ENCODE peak calls at places on chromosome 6, in five cellular contexts. V is H9, J is H1, Y is trophoblast cell, S is neuronal stem cell. E is an unnamed sample.

GRCh38 chr6:131060311-131060710 is 2.7 kb downstream of the EPB41L2 start:
- DNase-seq in V (no peak), J (no peak), Y (no peak), S (no peak), E (peak)

GRCh38 chr6:14542670-14543366 is 425.2 kb downstream of the CD83 start:
- DNase-seq in V (no peak), J (no peak), Y (no peak), S (no peak), E (peak)

GRCh38 chr6:133435065-133435728 is 194.0 kb downstream of the EYA4 start:
- DNase-seq in V (no peak), J (no peak), Y (no peak), S (no peak), E (peak)

GRCh38 chr6:4776967-4777925 is 1.0 kb downstream of the CDYL start:
- DNase-seq in V (no peak), J (no peak), Y (peak), S (no peak), E (peak)

GRCh38 chr6:43979525-43979924 is 147.7 kb downstream of the MRPL14 start:
- DNase-seq in V (no peak), J (no peak), Y (no peak), S (no peak), E (no peak)

GRCh38 chr6:158143700-158144099 is 24.4 kb downstream of the SERAC1 start:
- DNase-seq in V (peak), J (no peak), Y (no peak), S (no peak), E (no peak)

GRCh38 chr6:27312146-27312949 is at the start of gene POM121L2:
- DNase-seq in V (peak), J (no peak), Y (peak), S (no peak), E (peak)

GRCh38 chr6:162728177-162728571 is 400 bp downstream of the PACRG start:
- DNase-seq in V (no peak), J (no peak), Y (no peak), S (no peak), E (no peak)

GRCh38 chr6:2127484-2127911 is 117.9 kb downstream of the GMDS start:
- DNase-seq in V (no peak), J (no peak), Y (no peak), S (no peak), E (no peak)

GRCh38 chr6:4849628-4850027 is 73.4 kb downstream of the CDYL start:
- DNase-seq in V (no peak), J (no peak), Y (no peak), S (no peak), E (no peak)

GRCh38 chr6:99467509-99468106 is 42.5 kb upstream of the PNISR start:
- DNase-seq in V (no peak), J (no peak), Y (peak), S (peak), E (peak)

GRCh38 chr6:97437087-97437486 is 154.1 kb upstream of the MMS22L start:
- DNase-seq in V (no peak), J (no peak), Y (peak), S (no peak), E (peak)

GRCh38 chr6:151679081-151679480 is 128.4 kb upstream of the ESR1 start:
- DNase-seq in V (no peak), J (no peak), Y (peak), S (no peak), E (no peak)

GRCh38 chr6:55617272-55617671 is 38.3 kb upstream of the HMGCLL1 start:
- DNase-seq in V (peak), J (no peak), Y (peak), S (no peak), E (peak)

GRCh38 chr6:99334526-99335127 is 14.8 kb downstream of the FAXC start:
- DNase-seq in V (peak), J (no peak), Y (peak), S (no peak), E (peak)

GRCh38 chr6:161245363-161245762 is 28.5 kb downstream of the AGPAT4 start:
- DNase-seq in V (no peak), J (no peak), Y (no peak), S (no peak), E (no peak)

GRCh38 chr6:129679758-129680157 is 30.2 kb downstream of the ARHGAP18 start:
- DNase-seq in V (no peak), J (no peak), Y (peak), S (no peak), E (no peak)

GRCh38 chr6:45759134-45759849 is 256.4 kb downstream of the CLIC5 start:
- DNase-seq in V (no peak), J (no peak), Y (no peak), S (no peak), E (no peak)

GRCh38 chr6:44580901-44581300 is 193.4 kb downstream of the CDC5L start:
- DNase-seq in V (no peak), J (no peak), Y (no peak), S (no peak), E (no peak)

GRCh38 chr6:24583463-24584389 is 62.3 kb downstream of the KIAA0319 start:
- DNase-seq in V (peak), J (peak), Y (peak), S (peak), E (peak)

GRCh38 chr6:81376745-81377144 is 375.7 kb downstream of the TENT5A start:
- DNase-seq in V (no peak), J (no peak), Y (peak), S (no peak), E (no peak)

GRCh38 chr6:80132942-80133517 is 26.6 kb downstream of the BCKDHB start:
- DNase-seq in V (peak), J (no peak), Y (peak), S (peak), E (peak)

GRCh38 chr6:138979813-138980668 is 8.0 kb downstream of the REPS1 start:
- DNase-seq in V (no peak), J (no peak), Y (no peak), S (no peak), E (no peak)

GRCh38 chr6:46323966-46324622 is 153.3 kb upstream of the ENPP5 start:
- DNase-seq in V (no peak), J (no peak), Y (no peak), S (no peak), E (no peak)

GRCh38 chr6:75334266-75335040 is 49.9 kb upstream of the TMEM30A start:
- DNase-seq in V (peak), J (peak), Y (peak), S (peak), E (peak)

GRCh38 chr6:23659125-23659524 is 466.9 kb upstream of the NRSN1 start:
- DNase-seq in V (peak), J (peak), Y (peak), S (peak), E (peak)

GRCh38 chr6:170277893-170278742 is 12.8 kb downstream of the DLL1 start:
- DNase-seq in V (no peak), J (no peak), Y (no peak), S (no peak), E (no peak)

GRCh38 chr6:36701401-36701991 is 3.9 kb downstream of the RAB44 start:
- DNase-seq in V (peak), J (no peak), Y (no peak), S (no peak), E (no peak)

GRCh38 chr6:154297711-154298110 is 58.9 kb downstream of the IPCEF1 start:
- DNase-seq in V (no peak), J (no peak), Y (peak), S (no peak), E (peak)

GRCh38 chr6:52595000-52595795 is 18.3 kb upstream of the TRAM2 start:
- DNase-seq in V (peak), J (no peak), Y (no peak), S (no peak), E (peak)
- H4K8ac ChIP-seq in V (no peak), J (no peak), Y (no peak), S (no peak), E (peak)

GRCh38 chr6:108476381-108476780 is 84.3 kb upstream of the FOXO3 start:
- DNase-seq in V (no peak), J (no peak), Y (no peak), S (no peak), E (no peak)

GRCh38 chr6:108482559-108482958 is 78.2 kb upstream of the FOXO3 start:
- DNase-seq in V (no peak), J (no peak), Y (no peak), S (no peak), E (no peak)

GRCh38 chr6:108473197-108473596 is 87.5 kb upstream of the FOXO3 start:
- DNase-seq in V (no peak), J (no peak), Y (no peak), S (no peak), E (no peak)

GRCh38 chr6:108477034-108477433 is 83.7 kb upstream of the FOXO3 start:
- DNase-seq in V (no peak), J (no peak), Y (no peak), S (no peak), E (no peak)
- H2BK12ac ChIP-seq in V (no peak), J (no peak), Y (no peak), S (no peak), E (no peak)

GRCh38 chr6:41505084-41506049 is 40.8 kb upstream of the FOXP4 start:
- DNase-seq in V (no peak), J (no peak), Y (peak), S (no peak), E (peak)

GRCh38 chr6:41503435-41503768 is 42.8 kb upstream of the FOXP4 start:
- DNase-seq in V (no peak), J (no peak), Y (no peak), S (no peak), E (no peak)

GRCh38 chr6:41502607-41503434 is 43.4 kb upstream of the FOXP4 start:
- DNase-seq in V (peak), J (no peak), Y (no peak), S (no peak), E (peak)

GRCh38 chr6:41504526-41505021 is 41.6 kb upstream of the FOXP4 start:
- DNase-seq in V (no peak), J (no peak), Y (no peak), S (no peak), E (no peak)

GRCh38 chr6:41503841-41504525 is 42.2 kb upstream of the FOXP4 start:
- DNase-seq in V (no peak), J (no peak), Y (no peak), S (no peak), E (peak)
- H4K8ac ChIP-seq in V (no peak), J (peak), Y (peak), S (no peak), E (peak)

GRCh38 chr6:106773482-106773881 is 144.1 kb downstream of the QRSL1 start:
- DNase-seq in V (no peak), J (no peak), Y (peak), S (no peak), E (no peak)

GRCh38 chr6:106783631-106784566 is 154.5 kb downstream of the QRSL1 start:
- DNase-seq in V (no peak), J (no peak), Y (peak), S (no peak), E (peak)

GRCh38 chr6:106782524-106783265 is 153.3 kb downstream of the QRSL1 start:
- DNase-seq in V (no peak), J (no peak), Y (peak), S (no peak), E (peak)

GRCh38 chr6:106773956-106774629 is 144.7 kb downstream of the QRSL1 start:
- DNase-seq in V (no peak), J (no peak), Y (no peak), S (no peak), E (no peak)

GRCh38 chr6:106778943-106779342 is 149.6 kb downstream of the QRSL1 start:
- DNase-seq in V (no peak), J (no peak), Y (no peak), S (no peak), E (no peak)
- H2BK12ac ChIP-seq in V (no peak), J (no peak), Y (no peak), S (no peak), E (no peak)

GRCh38 chr6:112205521-112206458 is 48.6 kb downstream of the LAMA4 start:
- DNase-seq in V (no peak), J (peak), Y (no peak), S (no peak), E (no peak)
- H4K8ac ChIP-seq in V (no peak), J (no peak), Y (no peak), S (no peak), E (no peak)

GRCh38 chr6:135254471-135254870 is 73.4 kb downstream of the MYB start:
- DNase-seq in V (no peak), J (no peak), Y (no peak), S (no peak), E (no peak)

GRCh38 chr6:135250751-135251356 is 69.7 kb downstream of the MYB start:
- DNase-seq in V (peak), J (peak), Y (no peak), S (peak), E (no peak)

GRCh38 chr6:135250234-135250633 is 69.1 kb downstream of the MYB start:
- DNase-seq in V (no peak), J (no peak), Y (no peak), S (no peak), E (no peak)

GRCh38 chr6:135251964-135252429 is 70.9 kb downstream of the MYB start:
- DNase-seq in V (no peak), J (no peak), Y (peak), S (no peak), E (peak)

DNA sequence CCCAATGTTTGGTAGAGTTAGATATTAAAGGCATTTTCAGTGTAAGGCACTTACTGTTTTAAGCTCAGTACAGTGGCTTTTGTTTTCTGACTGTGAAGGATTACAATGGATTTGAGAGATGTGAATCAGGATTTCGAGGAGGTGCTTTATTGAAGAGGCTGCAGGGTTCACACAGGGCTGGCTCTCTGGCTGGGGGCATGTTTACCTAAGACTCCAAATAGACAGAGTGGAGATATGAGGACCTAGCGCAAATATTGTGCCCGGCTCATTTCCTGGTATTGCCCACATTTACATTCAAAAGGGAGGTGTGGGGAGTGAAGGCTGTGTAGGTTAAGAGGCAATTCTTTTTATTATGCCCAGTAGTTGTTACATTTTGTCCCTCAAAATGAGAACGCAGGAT is 70.3 kb downstream of the MYB start:
- DNase-seq in V (no peak), J (no peak), Y (no peak), S (no peak), E (no peak)
- H2BK12ac ChIP-seq in V (no peak), J (no peak), Y (no peak), S (no peak), E (no peak)

GRCh38 chr6:53301801-53302537 is 46.8 kb downstream of the ELOVL5 start:
- DNase-seq in V (no peak), J (no peak), Y (peak), S (no peak), E (no peak)
- H4K8ac ChIP-seq in V (no peak), J (no peak), Y (peak), S (no peak), E (no peak)

DNA sequence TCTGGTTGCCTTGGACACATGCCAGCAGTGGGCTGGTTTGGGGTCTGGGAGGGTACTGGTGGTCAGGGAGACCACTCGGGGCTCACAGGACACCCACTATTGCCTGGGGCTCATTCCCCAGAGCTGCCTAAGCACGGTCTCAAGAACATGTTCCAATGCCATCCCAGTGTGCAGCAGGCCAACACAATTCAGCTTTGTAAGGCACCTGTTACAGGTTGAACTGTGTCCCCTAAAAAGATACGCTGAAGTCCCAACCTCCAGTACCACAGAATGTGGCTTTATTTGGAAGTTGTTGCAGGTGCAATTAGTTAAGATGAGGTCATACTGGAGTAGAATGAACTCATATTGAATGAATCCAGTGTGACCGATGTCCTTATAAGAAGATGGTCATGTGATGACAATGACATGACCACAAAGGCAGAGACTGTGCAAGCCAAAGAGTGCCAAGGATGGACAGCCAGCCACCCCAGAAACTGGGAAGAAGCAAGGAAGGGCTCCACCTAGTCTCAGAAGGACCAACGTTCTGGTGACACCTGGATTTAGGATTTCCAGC is 13.5 kb upstream of the MAS1 start:
- DNase-seq in V (no peak), J (no peak), Y (no peak), S (no peak), E (no peak)
- H2BK12ac ChIP-seq in V (no peak), J (peak), Y (no peak), S (no peak), E (no peak)

DNA sequence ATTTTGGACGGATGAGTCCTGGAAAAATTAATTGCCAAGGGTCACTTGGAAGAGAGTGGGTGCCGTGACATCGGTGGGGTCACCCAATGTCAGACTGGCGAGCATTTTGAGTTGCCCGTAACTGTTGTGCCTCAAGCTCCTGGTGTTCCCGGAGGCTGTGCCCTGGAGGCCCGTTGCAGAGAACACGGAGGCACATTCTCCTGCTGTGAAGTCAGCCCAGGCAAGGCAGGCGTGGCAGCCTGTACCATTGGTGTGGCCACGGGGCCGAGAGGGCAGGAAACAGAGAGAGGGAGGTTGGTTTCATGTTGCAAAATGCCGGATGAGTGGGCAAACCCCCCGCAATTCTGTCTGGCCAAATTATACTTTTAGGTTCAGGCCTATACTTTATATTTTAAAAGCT is 81.2 kb downstream of the THBS2 start:
- DNase-seq in V (no peak), J (no peak), Y (peak), S (no peak), E (peak)
- H4K8ac ChIP-seq in V (no peak), J (no peak), Y (no peak), S (peak), E (no peak)

GRCh38 chr6:42179261-42179955 is 6.2 kb downstream of the GUCA1A start:
- DNase-seq in V (no peak), J (no peak), Y (no peak), S (no peak), E (no peak)
- H2BK12ac ChIP-seq in V (no peak), J (peak), Y (peak), S (no peak), E (no peak)

E was measured in mesenchymal stem cell.